ENCODE peak calls at places on chromosomes 3 and 15, in seven cellular contexts. U is neuronal stem cell, P is H1, Q is mesenchymal stem cell, O is IMR-90, H is H9, S is mesendoderm. E is an unnamed sample.

GRCh38 chr3:42216820-42217416 is 49.1 kb downstream of the CCK start:
- DNase-seq in Q (peak), O (peak), S (peak), H (no peak), U (no peak), P (peak), E (no peak)

GRCh38 chr3:140068512-140068911 is 133.5 kb downstream of the CLSTN2 start:
- DNase-seq in H (no peak), S (no peak), U (no peak), O (no peak), Q (no peak), P (no peak), E (no peak)

GRCh38 chr15:60797444-60798040 is 318.6 kb upstream of the ICE2 start:
- DNase-seq in O (no peak), H (no peak), S (no peak), P (no peak), Q (no peak), U (no peak), E (no peak)

GRCh38 chr15:80923668-80924067 is 66.0 kb downstream of the MESD start:
- DNase-seq in Q (no peak), U (no peak), O (peak), H (no peak), S (no peak), P (no peak), E (no peak)

GRCh38 chr3:173825731-173826130 is 428.2 kb downstream of the NLGN1 start:
- DNase-seq in O (peak), P (no peak), S (no peak), Q (no peak), U (no peak), H (no peak), E (no peak)

GRCh38 chr15:62316413-62317060 is 151.5 kb upstream of the C2CD4B start:
- DNase-seq in U (no peak), H (no peak), P (no peak), O (no peak), Q (no peak), S (no peak), E (no peak)

GRCh38 chr15:37517106-37517505 is 416.8 kb upstream of the MEIS2 start:
- DNase-seq in H (no peak), S (no peak), U (no peak), Q (no peak), O (no peak), P (no peak), E (no peak)

GRCh38 chr3:125128861-125129501 is 73.2 kb upstream of the HEG1 start:
- DNase-seq in H (no peak), S (peak), Q (peak), U (no peak), P (no peak), O (peak), E (peak)

GRCh38 chr3:170695486-170696069 is 109.7 kb upstream of the SLC7A14 start:
- DNase-seq in O (no peak), U (no peak), S (no peak), Q (no peak), H (no peak), P (no peak), E (no peak)

GRCh38 chr3:175288616-175289015 is 429.5 kb downstream of the NAALADL2 start:
- DNase-seq in P (no peak), Q (no peak), O (peak), U (no peak), S (no peak), H (no peak), E (no peak)

GRCh38 chr3:89287902-89288520 is 180.6 kb downstream of the EPHA3 start:
- DNase-seq in S (no peak), Q (no peak), H (no peak), O (no peak), U (no peak), P (no peak), E (no peak)

GRCh38 chr3:104586344-104586743 is 780.4 kb upstream of the ALCAM start:
- DNase-seq in U (no peak), H (no peak), Q (no peak), O (no peak), S (no peak), P (no peak), E (no peak)

GRCh38 chr3:104584702-104585101 is 782.0 kb upstream of the ALCAM start:
- DNase-seq in U (no peak), Q (peak), P (no peak), O (peak), S (no peak), H (no peak), E (no peak)

GRCh38 chr3:104578558-104578957 is 788.2 kb upstream of the ALCAM start:
- DNase-seq in Q (no peak), P (no peak), S (peak), O (no peak), H (peak), U (no peak), E (no peak)

GRCh38 chr3:104582092-104582491 is 784.6 kb upstream of the ALCAM start:
- DNase-seq in O (no peak), P (no peak), U (no peak), S (no peak), Q (no peak), H (no peak), E (no peak)
- H3K18ac ChIP-seq in O (no peak), P (no peak), U (no peak), S (no peak), Q (no peak), H (no peak), E (no peak)

GRCh38 chr3:137946341-137946973 is 63.5 kb upstream of the CLDN18 start:
- DNase-seq in U (peak), S (peak), P (peak), O (peak), Q (peak), H (peak), E (peak)
- H3K18ac ChIP-seq in U (no peak), S (no peak), P (no peak), O (no peak), Q (no peak), H (no peak), E (no peak)

DNA sequence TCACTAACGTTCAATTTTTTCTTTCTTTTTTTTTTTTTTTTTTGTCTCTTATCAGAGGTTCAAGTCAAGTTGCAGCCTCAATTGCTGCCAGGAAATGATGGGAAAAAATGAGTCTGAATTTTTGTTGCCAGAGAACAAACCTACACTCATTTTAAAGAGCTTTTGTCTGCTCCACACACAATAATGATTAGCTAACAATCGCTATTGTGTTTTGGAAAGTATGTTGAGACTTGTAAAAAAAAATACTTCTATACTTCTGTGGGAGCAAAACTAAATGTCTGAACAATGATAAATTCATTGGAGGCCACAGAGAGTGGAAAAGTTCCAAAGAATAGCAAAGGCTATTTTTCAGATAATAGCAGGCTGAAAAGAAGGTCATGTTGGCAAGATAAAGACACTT is 176.3 kb upstream of the LMCD1 start:
- DNase-seq in H (no peak), Q (no peak), P (no peak), U (no peak), O (no peak), S (no peak), E (no peak)
- H3K18ac ChIP-seq in H (no peak), Q (no peak), P (no peak), U (no peak), O (no peak), S (no peak), E (no peak)

GRCh38 chr3:23075478-23075877 is 127.6 kb upstream of the UBE2E2 start:
- DNase-seq in P (no peak), U (no peak), O (peak), H (no peak), Q (no peak), S (no peak), E (no peak)
- H3K18ac ChIP-seq in P (no peak), U (no peak), O (no peak), H (no peak), Q (no peak), S (no peak), E (no peak)

DNA sequence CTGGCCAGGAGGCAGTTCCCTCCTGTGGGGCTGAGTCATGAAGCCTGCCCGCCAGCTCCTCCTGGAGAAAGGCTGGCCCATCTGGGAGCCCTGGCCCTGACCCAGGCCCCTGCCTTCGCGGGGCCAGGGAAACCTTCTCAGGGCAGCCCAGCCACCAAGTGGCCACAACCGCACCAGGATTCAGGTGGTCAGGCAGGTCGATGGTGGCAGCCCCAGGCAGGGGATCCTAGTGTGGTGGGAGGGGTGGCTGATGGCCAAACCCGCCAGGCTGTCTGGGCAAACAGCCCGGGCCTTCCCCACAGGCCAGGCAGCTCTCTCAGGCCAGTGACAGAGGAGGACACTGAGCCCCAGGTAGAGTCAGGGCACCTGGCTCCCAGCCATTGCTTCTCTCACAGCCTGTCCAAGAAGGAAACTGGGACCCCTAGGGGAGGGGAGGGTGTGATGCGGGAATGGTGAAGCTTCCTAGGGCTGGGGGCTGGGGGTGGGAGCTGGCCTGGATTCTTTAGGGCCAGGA is 1.2 kb downstream of the TWF2 start:
- DNase-seq in P (peak), U (no peak), S (peak), Q (peak), O (peak), H (peak), E (peak)
- H3K18ac ChIP-seq in P (peak), U (peak), S (no peak), Q (peak), O (no peak), H (no peak), E (peak)

E was measured in trophoblast cell.